ENCODE peak calls at places on chromosomes 5 and 9, in five cellular contexts. One of them, this sample, is unnamed.

GRCh38 chr9:15400281-15400941 is 22.3 kb upstream of the SNAPC3 start:
- DNase-seq in PC-9: no peak
- DNase-seq in SK-N-SH: no peak
- DNase-seq in neuronal stem cell: no peak
- DNase-seq in PC-3: no peak
- DNase-seq in this sample: no peak

GRCh38 chr9:7510209-7510608 is 289.4 kb downstream of the DMAC1 start:
- DNase-seq in PC-9: no peak
- DNase-seq in SK-N-SH: peak
- DNase-seq in neuronal stem cell: no peak
- DNase-seq in PC-3: no peak
- DNase-seq in this sample: no peak

GRCh38 chr5:149913449-149914419 is 30.9 kb downstream of the PDE6A start:
- DNase-seq in PC-9: no peak
- DNase-seq in SK-N-SH: no peak
- DNase-seq in neuronal stem cell: no peak
- DNase-seq in PC-3: no peak
- DNase-seq in this sample: no peak

GRCh38 chr9:87684627-87685204 is 41.2 kb upstream of the CTSL start:
- DNase-seq in PC-9: peak
- DNase-seq in SK-N-SH: peak
- DNase-seq in neuronal stem cell: peak
- DNase-seq in PC-3: peak
- DNase-seq in this sample: peak

GRCh38 chr9:135827301-135827700 is 80.0 kb downstream of the CAMSAP1 start:
- DNase-seq in PC-9: no peak
- DNase-seq in SK-N-SH: no peak
- DNase-seq in neuronal stem cell: no peak
- DNase-seq in PC-3: no peak
- DNase-seq in this sample: no peak

GRCh38 chr5:140322751-140323731 is 20.1 kb upstream of the PFDN1 start:
- DNase-seq in PC-9: peak
- DNase-seq in SK-N-SH: no peak
- DNase-seq in neuronal stem cell: no peak
- DNase-seq in PC-3: peak
- DNase-seq in this sample: peak

GRCh38 chr9:135587658-135588057 is 26.1 kb downstream of the PAEP start:
- DNase-seq in PC-9: no peak
- DNase-seq in SK-N-SH: no peak
- DNase-seq in neuronal stem cell: no peak
- DNase-seq in PC-3: no peak
- DNase-seq in this sample: no peak

GRCh38 chr5:38636626-38637025 is 80.2 kb upstream of the LIFR start:
- DNase-seq in PC-9: peak
- DNase-seq in SK-N-SH: no peak
- DNase-seq in neuronal stem cell: no peak
- DNase-seq in PC-3: peak
- DNase-seq in this sample: no peak

GRCh38 chr9:131942076-131942720 is 137.5 kb downstream of the MED27 start:
- DNase-seq in PC-9: no peak
- DNase-seq in SK-N-SH: no peak
- DNase-seq in neuronal stem cell: no peak
- DNase-seq in PC-3: no peak
- DNase-seq in this sample: no peak

GRCh38 chr9:126301985-126302603 is 24.5 kb upstream of the MVB12B start:
- DNase-seq in PC-9: peak
- DNase-seq in SK-N-SH: peak
- DNase-seq in neuronal stem cell: peak
- DNase-seq in PC-3: peak
- DNase-seq in this sample: peak

GRCh38 chr9:138044485-138045383 is 167.2 kb downstream of the CACNA1B start:
- DNase-seq in PC-9: no peak
- DNase-seq in SK-N-SH: peak
- DNase-seq in neuronal stem cell: no peak
- DNase-seq in PC-3: no peak
- DNase-seq in this sample: no peak

GRCh38 chr5:96885518-96886338 is 9.4 kb downstream of the ERAP2 start:
- DNase-seq in PC-9: no peak
- DNase-seq in SK-N-SH: no peak
- DNase-seq in neuronal stem cell: no peak
- DNase-seq in PC-3: no peak
- DNase-seq in this sample: no peak

GRCh38 chr5:68648944-68649874 is 433.7 kb downstream of the PIK3R1 start:
- DNase-seq in PC-9: no peak
- DNase-seq in SK-N-SH: no peak
- DNase-seq in neuronal stem cell: no peak
- DNase-seq in PC-3: peak
- DNase-seq in this sample: no peak

GRCh38 chr9:135718616-135719015 is 16.6 kb downstream of the KCNT1 start:
- DNase-seq in PC-9: peak
- DNase-seq in SK-N-SH: no peak
- DNase-seq in neuronal stem cell: no peak
- DNase-seq in PC-3: peak
- DNase-seq in this sample: peak

GRCh38 chr5:42242210-42242609 is 181.0 kb upstream of the GHR start:
- DNase-seq in PC-9: no peak
- DNase-seq in SK-N-SH: no peak
- DNase-seq in neuronal stem cell: no peak
- DNase-seq in PC-3: peak
- DNase-seq in this sample: peak

GRCh38 chr9:82621446-82621845 is 441.5 kb downstream of the RASEF start:
- DNase-seq in PC-9: no peak
- DNase-seq in SK-N-SH: no peak
- DNase-seq in neuronal stem cell: no peak
- DNase-seq in PC-3: peak
- DNase-seq in this sample: peak

GRCh38 chr9:111094433-111095421 is 56.5 kb upstream of the LPAR1 start:
- DNase-seq in PC-9: peak
- DNase-seq in SK-N-SH: no peak
- DNase-seq in neuronal stem cell: no peak
- DNase-seq in PC-3: peak
- DNase-seq in this sample: peak

GRCh38 chr5:170408189-170408588 is 19.0 kb upstream of the KCNMB1 start:
- DNase-seq in PC-9: no peak
- DNase-seq in SK-N-SH: peak
- DNase-seq in neuronal stem cell: no peak
- DNase-seq in PC-3: no peak
- DNase-seq in this sample: no peak

GRCh38 chr5:76942581-76942980 is 10.3 kb upstream of the CRHBP start:
- DNase-seq in PC-9: no peak
- DNase-seq in SK-N-SH: no peak
- DNase-seq in neuronal stem cell: no peak
- DNase-seq in PC-3: no peak
- DNase-seq in this sample: peak

GRCh38 chr9:15306068-15306756 is 804 bp downstream of the TTC39B start:
- DNase-seq in PC-9: peak
- DNase-seq in SK-N-SH: peak
- DNase-seq in neuronal stem cell: peak
- DNase-seq in PC-3: peak
- DNase-seq in this sample: peak

GRCh38 chr5:172245823-172246222 is 37.7 kb downstream of the UBTD2 start:
- DNase-seq in PC-9: no peak
- DNase-seq in SK-N-SH: peak
- DNase-seq in neuronal stem cell: no peak
- DNase-seq in PC-3: no peak
- DNase-seq in this sample: no peak

GRCh38 chr5:135333737-135334515 is 65.1 kb downstream of the MACROH2A1 start:
- DNase-seq in PC-9: no peak
- DNase-seq in SK-N-SH: no peak
- DNase-seq in neuronal stem cell: no peak
- DNase-seq in PC-3: no peak
- DNase-seq in this sample: no peak

GRCh38 chr9:77521091-77521490 is 127.0 kb downstream of the GNA14 start:
- DNase-seq in PC-9: no peak
- DNase-seq in SK-N-SH: no peak
- DNase-seq in neuronal stem cell: no peak
- DNase-seq in PC-3: no peak
- DNase-seq in this sample: no peak

GRCh38 chr9:131432597-131433301 is 38.9 kb downstream of the PRRC2B start:
- DNase-seq in PC-9: no peak
- DNase-seq in SK-N-SH: no peak
- DNase-seq in neuronal stem cell: no peak
- DNase-seq in PC-3: no peak
- DNase-seq in this sample: peak

GRCh38 chr5:50963647-50964584 is 297.5 kb downstream of the PARP8 start:
- DNase-seq in PC-9: no peak
- DNase-seq in SK-N-SH: peak
- DNase-seq in neuronal stem cell: peak
- DNase-seq in PC-3: no peak
- DNase-seq in this sample: no peak

GRCh38 chr5:160199410-160199911 is 29.8 kb upstream of the FABP6 start:
- DNase-seq in PC-9: peak
- DNase-seq in SK-N-SH: peak
- DNase-seq in neuronal stem cell: peak
- DNase-seq in PC-3: peak
- DNase-seq in this sample: peak

GRCh38 chr5:113615708-113616107 is 102.2 kb downstream of the YTHDC2 start:
- DNase-seq in PC-9: no peak
- DNase-seq in SK-N-SH: no peak
- DNase-seq in neuronal stem cell: no peak
- DNase-seq in PC-3: no peak
- DNase-seq in this sample: no peak

GRCh38 chr9:14417230-14417629 is 103.3 kb upstream of the NFIB start:
- DNase-seq in PC-9: no peak
- DNase-seq in SK-N-SH: no peak
- DNase-seq in neuronal stem cell: no peak
- DNase-seq in PC-3: peak
- DNase-seq in this sample: peak

GRCh38 chr9:125407974-125408900 is 146.6 kb downstream of the GAPVD1 start:
- DNase-seq in PC-9: peak
- DNase-seq in SK-N-SH: peak
- DNase-seq in neuronal stem cell: peak
- DNase-seq in PC-3: peak
- DNase-seq in this sample: peak

GRCh38 chr5:91384671-91385430 is 1.7 kb upstream of the ARRDC3 start:
- DNase-seq in PC-9: peak
- DNase-seq in SK-N-SH: peak
- DNase-seq in neuronal stem cell: peak
- DNase-seq in PC-3: peak
- DNase-seq in this sample: peak

GRCh38 chr5:55480781-55481180 is 54.0 kb downstream of the PLPP1 start:
- DNase-seq in PC-9: no peak
- DNase-seq in SK-N-SH: no peak
- DNase-seq in neuronal stem cell: no peak
- DNase-seq in PC-3: peak
- DNase-seq in this sample: no peak
- H3K4me2 ChIP-seq in PC-9: no peak
- H3K4me2 ChIP-seq in SK-N-SH: peak
- H3K4me2 ChIP-seq in neuronal stem cell: no peak
- H3K4me2 ChIP-seq in PC-3: peak
- H3K4me2 ChIP-seq in this sample: no peak

DNA sequence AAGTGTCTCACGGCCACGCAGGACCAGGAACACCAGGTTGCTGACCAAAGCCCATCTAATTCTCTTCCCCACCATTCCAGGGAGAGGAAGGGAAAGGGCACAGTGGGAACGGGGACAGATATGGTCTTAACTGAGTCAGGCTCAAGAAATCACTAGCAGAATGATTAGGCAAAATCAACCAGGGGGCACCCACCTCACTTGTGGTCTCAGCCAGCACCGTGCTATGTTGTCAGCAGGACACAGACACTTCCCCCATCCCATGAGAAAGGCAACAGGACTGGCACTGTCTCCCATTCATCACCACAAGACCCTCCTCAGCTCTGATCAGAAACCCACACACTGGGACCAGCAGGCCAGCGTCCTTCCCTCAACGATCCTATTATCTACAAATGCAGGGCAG is 2.9 kb downstream of the BICD2 start:
- DNase-seq in PC-9: no peak
- DNase-seq in SK-N-SH: no peak
- DNase-seq in neuronal stem cell: no peak
- DNase-seq in PC-3: no peak
- DNase-seq in this sample: no peak
- H3K4me3 ChIP-seq in PC-9: no peak
- H3K4me3 ChIP-seq in SK-N-SH: no peak
- H3K4me3 ChIP-seq in neuronal stem cell: no peak
- H3K4me3 ChIP-seq in PC-3: no peak
- H3K4me3 ChIP-seq in this sample: no peak

GRCh38 chr5:143922718-143923117 is 110.8 kb downstream of the HMHB1 start:
- DNase-seq in PC-9: peak
- DNase-seq in SK-N-SH: no peak
- DNase-seq in neuronal stem cell: no peak
- DNase-seq in PC-3: peak
- DNase-seq in this sample: peak

GRCh38 chr5:143923634-143924265 is 111.8 kb downstream of the HMHB1 start:
- DNase-seq in PC-9: no peak
- DNase-seq in SK-N-SH: no peak
- DNase-seq in neuronal stem cell: no peak
- DNase-seq in PC-3: peak
- DNase-seq in this sample: peak

GRCh38 chr5:143921525-143922311 is 109.8 kb downstream of the HMHB1 start:
- DNase-seq in PC-9: peak
- DNase-seq in SK-N-SH: no peak
- DNase-seq in neuronal stem cell: no peak
- DNase-seq in PC-3: peak
- DNase-seq in this sample: peak

GRCh38 chr5:143918961-143919360 is 107.0 kb downstream of the HMHB1 start:
- DNase-seq in PC-9: no peak
- DNase-seq in SK-N-SH: no peak
- DNase-seq in neuronal stem cell: no peak
- DNase-seq in PC-3: no peak
- DNase-seq in this sample: no peak

DNA sequence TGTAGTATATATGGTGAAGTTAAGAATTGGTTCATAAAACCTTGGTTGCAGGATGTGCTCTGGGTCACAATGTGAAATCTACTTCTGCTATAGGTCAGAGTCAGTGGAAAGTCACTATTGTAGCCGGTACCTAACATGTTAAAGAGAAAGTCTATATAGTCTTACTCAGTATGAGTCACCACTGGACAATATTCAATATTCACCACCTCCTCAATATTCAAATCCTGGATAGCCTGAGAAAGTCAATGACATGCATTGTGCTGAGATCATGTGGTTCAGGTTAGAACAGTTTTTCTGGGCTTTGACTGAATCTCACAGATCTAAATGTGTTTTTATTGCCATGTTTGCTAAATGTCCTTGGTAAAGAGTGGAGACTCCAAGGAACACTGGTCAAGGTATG is 108.8 kb downstream of the HMHB1 start:
- DNase-seq in PC-9: no peak
- DNase-seq in SK-N-SH: no peak
- DNase-seq in neuronal stem cell: no peak
- DNase-seq in PC-3: peak
- DNase-seq in this sample: peak
- H3K4me2 ChIP-seq in PC-9: peak
- H3K4me2 ChIP-seq in SK-N-SH: peak
- H3K4me2 ChIP-seq in neuronal stem cell: no peak
- H3K4me2 ChIP-seq in PC-3: peak
- H3K4me2 ChIP-seq in this sample: peak

DNA sequence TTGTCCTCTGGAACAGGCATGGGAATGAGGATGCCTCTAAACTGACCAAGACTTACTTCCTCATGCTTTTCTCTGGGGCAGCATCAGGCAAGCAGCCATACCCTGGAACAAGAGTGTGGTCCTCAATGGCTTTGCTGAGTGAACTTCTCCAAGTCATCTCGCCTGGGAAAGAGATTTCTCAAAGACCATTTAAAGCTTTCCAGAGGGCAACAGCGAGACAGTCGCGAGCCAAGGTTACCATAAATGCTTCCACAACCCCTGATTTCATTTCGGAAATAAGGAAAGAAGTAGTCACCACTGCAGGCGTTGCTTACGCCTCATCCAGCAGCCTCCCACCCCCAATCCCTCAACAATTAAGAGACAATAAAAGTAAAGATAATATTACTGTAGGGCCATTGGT is 1.2 kb upstream of the SNCAIP start:
- DNase-seq in PC-9: no peak
- DNase-seq in SK-N-SH: no peak
- DNase-seq in neuronal stem cell: no peak
- DNase-seq in PC-3: no peak
- DNase-seq in this sample: no peak
- H3K4me3 ChIP-seq in PC-9: no peak
- H3K4me3 ChIP-seq in SK-N-SH: no peak
- H3K4me3 ChIP-seq in neuronal stem cell: no peak
- H3K4me3 ChIP-seq in PC-3: no peak
- H3K4me3 ChIP-seq in this sample: no peak

This sample was measured in mammary epithelial cell.